ENCODE peak calls at places on chromosome 14, in nine cellular contexts. X is NCI-H2107, U is GM23248, D is left lung, M is renal cortical epithelial cell, H is upper lobe of left lung, Q is SW 1271, E is anterior cingulate cortex, C is M059J. Z is an unnamed sample.
A peak's percentile ranks its signal among the peaks of the same experiment; 100 is the strongest.

GRCh38 chr14:99884834-99885648 is 91.8 kb downstream of the EML1 start:
- DNase-seq in M (peak; percentile 76), Q (peak; percentile 46), E (no peak), U (peak; percentile 79), H (no peak), X (peak; percentile 71), C (peak; percentile 58), D (no peak), Z (peak; percentile 28)

GRCh38 chr14:53807580-53807979 is 149.0 kb downstream of the BMP4 start:
- DNase-seq in H (no peak), X (no peak), D (no peak), M (no peak), Q (no peak), C (no peak), E (no peak), U (no peak), Z (no peak)

GRCh38 chr14:71365305-71365865 is 458.1 kb downstream of the PCNX1 start:
- DNase-seq in H (no peak), Q (no peak), D (no peak), M (no peak), E (no peak), U (no peak), C (peak; percentile 72), X (no peak), Z (no peak)

GRCh38 chr14:92581966-92582566 is 68.5 kb downstream of the RIN3 start:
- DNase-seq in Q (no peak), D (no peak), U (no peak), M (no peak), C (no peak), E (no peak), H (no peak), X (no peak), Z (no peak)

GRCh38 chr14:93112891-93113677 is 2.6 kb downstream of the ITPK1 start:
- DNase-seq in D (peak; percentile 79), U (peak; percentile 89), H (peak; percentile 87), C (peak; percentile 57), M (peak; percentile 83), E (peak; percentile 43), Q (peak; percentile 71), X (peak; percentile 62), Z (peak; percentile 48)

GRCh38 chr14:101858791-101859537 is 97.5 kb downstream of the PPP2R5C start:
- DNase-seq in E (no peak), D (peak; percentile 72), Q (no peak), H (peak; percentile 74), C (no peak), M (no peak), U (no peak), X (peak; percentile 54), Z (no peak)

GRCh38 chr14:85471156-85471555 is 58.8 kb upstream of the FLRT2 start:
- DNase-seq in H (no peak), E (no peak), M (no peak), C (no peak), U (peak; percentile 64), X (no peak), Q (no peak), D (no peak), Z (no peak)

GRCh38 chr14:34911209-34912150 is 36.3 kb upstream of the BAZ1A start:
- DNase-seq in E (no peak), D (no peak), M (peak; percentile 54), H (no peak), U (peak; percentile 64), Q (no peak), X (no peak), C (peak; percentile 83), Z (peak; percentile 6)

GRCh38 chr14:50964683-50965390 is 20.6 kb upstream of the PYGL start:
- DNase-seq in U (peak; percentile 95), Q (peak; percentile 27), E (no peak), D (peak; percentile 67), C (peak; percentile 91), X (no peak), M (peak; percentile 98), H (peak; percentile 44), Z (peak; percentile 44)

GRCh38 chr14:34873591-34874385 is 1.4 kb downstream of the BAZ1A start:
- DNase-seq in Q (peak; percentile 80), U (peak; percentile 89), E (peak; percentile 70), M (no peak), D (peak; percentile 93), H (peak; percentile 95), X (peak; percentile 89), C (peak; percentile 88), Z (peak; percentile 49)

GRCh38 chr14:23153891-23154796 is 29.3 kb downstream of the SLC7A8 start:
- DNase-seq in E (no peak), Q (no peak), X (no peak), D (peak; percentile 93), H (peak; percentile 93), U (peak; percentile 96), M (peak; percentile 60), C (peak; percentile 83), Z (no peak)

GRCh38 chr14:90828642-90829487 is 12.6 kb upstream of the TTC7B start:
- DNase-seq in D (no peak), Q (no peak), E (no peak), X (no peak), H (no peak), C (no peak), U (no peak), M (no peak), Z (no peak)

GRCh38 chr14:22640192-22640591 is 4.0 kb downstream of the OR6J1 start:
- DNase-seq in H (no peak), D (no peak), Q (no peak), E (no peak), X (no peak), M (no peak), U (no peak), C (no peak), Z (no peak)

GRCh38 chr14:76603713-76604112 is 157.6 kb upstream of the VASH1 start:
- DNase-seq in U (no peak), C (no peak), X (no peak), H (no peak), D (no peak), M (no peak), Q (no peak), E (no peak), Z (no peak)

GRCh38 chr14:77125275-77126073 is 16.1 kb downstream of the ZDHHC22 start:
- DNase-seq in C (no peak), M (no peak), Q (no peak), H (no peak), D (no peak), E (no peak), U (no peak), X (no peak), Z (no peak)

GRCh38 chr14:68506021-68506644 is 286.7 kb downstream of the ZFP36L1 start:
- DNase-seq in E (no peak), D (no peak), C (peak; percentile 83), H (no peak), Q (no peak), M (peak; percentile 83), U (peak; percentile 85), X (no peak), Z (peak; percentile 62)

GRCh38 chr14:101361044-101361443 is 200.3 kb upstream of the DIO3 start:
- DNase-seq in H (no peak), D (no peak), X (no peak), Q (no peak), U (no peak), M (no peak), E (no peak), C (no peak), Z (no peak)

GRCh38 chr14:106831322-106831720 is 1304.9 kb downstream of the TMEM121 start:
- DNase-seq in Q (no peak), U (no peak), M (no peak), E (no peak), X (no peak), H (peak; percentile 28), C (no peak), D (no peak), Z (no peak)

GRCh38 chr14:100076630-100077029 is 11.4 kb downstream of the EVL start:
- DNase-seq in E (no peak), M (peak; percentile 78), U (peak; percentile 85), D (peak; percentile 59), C (peak; percentile 48), X (no peak), H (peak; percentile 73), Q (no peak), Z (peak; percentile 1)

GRCh38 chr14:91315844-91316267 is 71.4 kb upstream of the GPR68 start:
- DNase-seq in U (no peak), H (peak; percentile 53), M (no peak), Q (no peak), C (peak; percentile 17), X (no peak), D (no peak), E (no peak), Z (no peak)

GRCh38 chr14:22563987-22564386 is 25.0 kb downstream of the DAD1 start:
- DNase-seq in U (no peak), E (no peak), C (no peak), X (no peak), H (no peak), M (no peak), D (no peak), Q (no peak), Z (no peak)

GRCh38 chr14:59200214-59200613 is 11.7 kb downstream of the DAAM1 start:
- DNase-seq in X (no peak), Q (no peak), M (no peak), H (no peak), U (no peak), D (no peak), E (no peak), C (no peak), Z (no peak)

GRCh38 chr14:93527076-93527692 is 96.4 kb downstream of the UNC79 start:
- DNase-seq in M (peak; percentile 49), X (no peak), Q (no peak), D (no peak), C (no peak), H (no peak), U (peak; percentile 75), E (no peak), Z (no peak)

GRCh38 chr14:31457665-31458659 is 656 bp upstream of the DTD2 start:
- DNase-seq in U (no peak), C (no peak), Q (no peak), E (no peak), X (no peak), H (no peak), M (peak; percentile 52), D (no peak), Z (no peak)

GRCh38 chr14:55237999-55238680 is 33.1 kb upstream of the FBXO34 start:
- DNase-seq in M (no peak), C (no peak), X (no peak), E (no peak), Q (no peak), D (no peak), U (no peak), H (no peak), Z (peak; percentile 5)

GRCh38 chr14:95052016-95052585 is 105.2 kb downstream of the DICER1 start:
- DNase-seq in Q (no peak), E (no peak), D (no peak), M (no peak), C (no peak), X (no peak), H (no peak), U (no peak), Z (no peak)

GRCh38 chr14:91202234-91202974 is 42.1 kb downstream of the GPR68 start:
- DNase-seq in M (no peak), E (no peak), Q (peak; percentile 22), D (peak; percentile 59), H (peak; percentile 59), U (peak; percentile 68), X (no peak), C (no peak), Z (peak; percentile 76)

GRCh38 chr14:96824283-96824682 is 27.1 kb downstream of the VRK1 start:
- DNase-seq in C (peak; percentile 17), M (peak; percentile 51), Q (no peak), H (no peak), E (no peak), X (no peak), U (peak; percentile 92), D (no peak), Z (no peak)

GRCh38 chr14:63891148-63891964 is 38.6 kb downstream of the SYNE2 start:
- DNase-seq in H (no peak), C (no peak), M (peak; percentile 79), Q (no peak), D (no peak), E (no peak), U (no peak), X (no peak), Z (no peak)

GRCh38 chr14:90615444-90616095 is 200.7 kb downstream of the TTC7B start:
- DNase-seq in X (no peak), M (no peak), E (no peak), H (no peak), C (no peak), Q (no peak), U (no peak), D (no peak), Z (no peak)

GRCh38 chr14:91229743-91230200 is 14.7 kb downstream of the GPR68 start:
- DNase-seq in M (peak; percentile 73), H (no peak), Q (no peak), U (peak; percentile 66), X (no peak), E (no peak), D (no peak), C (peak; percentile 88), Z (peak; percentile 78)